ENCODE peak calls at places on chromosomes 4 and X, in six cellular contexts. One of them, this sample, is unnamed.

GRCh38 chrX:28312259-28312658 is 275.0 kb upstream of the IL1RAPL1 start:
- DNase-seq in endothelial cell: no peak
- DNase-seq in fibroblast of the aortic adventitia: no peak
- DNase-seq in heart right ventricle: no peak
- DNase-seq in CD4-positive, alpha-beta T cell: no peak
- DNase-seq in upper lobe of left lung: no peak
- DNase-seq in this sample: no peak

GRCh38 chr4:1249731-1250526 is 999 bp upstream of the CTBP1 start:
- DNase-seq in heart right ventricle: no peak
- DNase-seq in endothelial cell: no peak
- DNase-seq in upper lobe of left lung: peak
- DNase-seq in CD4-positive, alpha-beta T cell: peak
- DNase-seq in fibroblast of the aortic adventitia: peak
- DNase-seq in this sample: no peak

GRCh38 chr4:13484749-13485345 is 707 bp upstream of the RAB28 start:
- DNase-seq in endothelial cell: no peak
- DNase-seq in upper lobe of left lung: no peak
- DNase-seq in CD4-positive, alpha-beta T cell: no peak
- DNase-seq in fibroblast of the aortic adventitia: peak
- DNase-seq in heart right ventricle: no peak
- DNase-seq in this sample: no peak

GRCh38 chr4:120071192-120071795 is 4.6 kb upstream of the MAD2L1 start:
- DNase-seq in upper lobe of left lung: no peak
- DNase-seq in fibroblast of the aortic adventitia: peak
- DNase-seq in heart right ventricle: no peak
- DNase-seq in CD4-positive, alpha-beta T cell: peak
- DNase-seq in endothelial cell: no peak
- DNase-seq in this sample: peak

GRCh38 chr4:155025762-155026457 is 182.5 kb upstream of the NPY2R start:
- DNase-seq in endothelial cell: peak
- DNase-seq in upper lobe of left lung: no peak
- DNase-seq in heart right ventricle: peak
- DNase-seq in fibroblast of the aortic adventitia: peak
- DNase-seq in CD4-positive, alpha-beta T cell: no peak
- DNase-seq in this sample: peak

GRCh38 chr4:48963042-48963679 is 22.9 kb upstream of the CWH43 start:
- DNase-seq in fibroblast of the aortic adventitia: peak
- DNase-seq in endothelial cell: peak
- DNase-seq in CD4-positive, alpha-beta T cell: peak
- DNase-seq in upper lobe of left lung: no peak
- DNase-seq in heart right ventricle: peak
- DNase-seq in this sample: peak

GRCh38 chr4:159258889-159259560 is 156.1 kb downstream of the RAPGEF2 start:
- DNase-seq in heart right ventricle: no peak
- DNase-seq in CD4-positive, alpha-beta T cell: no peak
- DNase-seq in fibroblast of the aortic adventitia: no peak
- DNase-seq in upper lobe of left lung: no peak
- DNase-seq in endothelial cell: no peak
- DNase-seq in this sample: no peak

GRCh38 chrX:150517303-150517896 is 51.0 kb upstream of the MTM1 start:
- DNase-seq in upper lobe of left lung: no peak
- DNase-seq in fibroblast of the aortic adventitia: peak
- DNase-seq in CD4-positive, alpha-beta T cell: no peak
- DNase-seq in heart right ventricle: no peak
- DNase-seq in endothelial cell: no peak
- DNase-seq in this sample: no peak

GRCh38 chrX:33194876-33195433 is 16.4 kb downstream of the DMD start:
- DNase-seq in fibroblast of the aortic adventitia: peak
- DNase-seq in heart right ventricle: no peak
- DNase-seq in CD4-positive, alpha-beta T cell: no peak
- DNase-seq in upper lobe of left lung: no peak
- DNase-seq in endothelial cell: no peak
- DNase-seq in this sample: no peak

GRCh38 chrX:65195621-65196020 is 219.4 kb upstream of the ZC4H2 start:
- DNase-seq in CD4-positive, alpha-beta T cell: no peak
- DNase-seq in endothelial cell: no peak
- DNase-seq in heart right ventricle: no peak
- DNase-seq in fibroblast of the aortic adventitia: no peak
- DNase-seq in upper lobe of left lung: no peak
- DNase-seq in this sample: no peak

GRCh38 chr4:152211936-152212675 is 323.8 kb downstream of the FBXW7 start:
- DNase-seq in upper lobe of left lung: no peak
- DNase-seq in endothelial cell: no peak
- DNase-seq in heart right ventricle: no peak
- DNase-seq in CD4-positive, alpha-beta T cell: no peak
- DNase-seq in fibroblast of the aortic adventitia: no peak
- DNase-seq in this sample: peak

GRCh38 chrX:45623266-45623665 is 422.6 kb upstream of the DIPK2B start:
- DNase-seq in heart right ventricle: no peak
- DNase-seq in upper lobe of left lung: no peak
- DNase-seq in endothelial cell: no peak
- DNase-seq in fibroblast of the aortic adventitia: peak
- DNase-seq in CD4-positive, alpha-beta T cell: no peak
- DNase-seq in this sample: no peak

GRCh38 chrX:41922694-41923171 is 621 bp downstream of the CASK start:
- DNase-seq in endothelial cell: peak
- DNase-seq in heart right ventricle: peak
- DNase-seq in CD4-positive, alpha-beta T cell: no peak
- DNase-seq in upper lobe of left lung: no peak
- DNase-seq in fibroblast of the aortic adventitia: peak
- DNase-seq in this sample: peak

GRCh38 chrX:17584248-17584681 is 153.0 kb upstream of the SCML1 start:
- DNase-seq in upper lobe of left lung: no peak
- DNase-seq in CD4-positive, alpha-beta T cell: no peak
- DNase-seq in heart right ventricle: no peak
- DNase-seq in endothelial cell: no peak
- DNase-seq in fibroblast of the aortic adventitia: peak
- DNase-seq in this sample: no peak

GRCh38 chrX:133490955-133491354 is 75.7 kb upstream of the GPC4 start:
- DNase-seq in endothelial cell: no peak
- DNase-seq in upper lobe of left lung: no peak
- DNase-seq in fibroblast of the aortic adventitia: no peak
- DNase-seq in heart right ventricle: no peak
- DNase-seq in CD4-positive, alpha-beta T cell: no peak
- DNase-seq in this sample: no peak

GRCh38 chr4:84966382-84967291 is at the start of gene WDFY3:
- DNase-seq in fibroblast of the aortic adventitia: peak
- DNase-seq in heart right ventricle: peak
- DNase-seq in upper lobe of left lung: peak
- DNase-seq in CD4-positive, alpha-beta T cell: no peak
- DNase-seq in endothelial cell: peak
- DNase-seq in this sample: peak

GRCh38 chrX:15849555-15849954 is 5.1 kb downstream of the AP1S2 start:
- DNase-seq in upper lobe of left lung: no peak
- DNase-seq in fibroblast of the aortic adventitia: peak
- DNase-seq in endothelial cell: no peak
- DNase-seq in heart right ventricle: no peak
- DNase-seq in CD4-positive, alpha-beta T cell: no peak
- DNase-seq in this sample: no peak

DNA sequence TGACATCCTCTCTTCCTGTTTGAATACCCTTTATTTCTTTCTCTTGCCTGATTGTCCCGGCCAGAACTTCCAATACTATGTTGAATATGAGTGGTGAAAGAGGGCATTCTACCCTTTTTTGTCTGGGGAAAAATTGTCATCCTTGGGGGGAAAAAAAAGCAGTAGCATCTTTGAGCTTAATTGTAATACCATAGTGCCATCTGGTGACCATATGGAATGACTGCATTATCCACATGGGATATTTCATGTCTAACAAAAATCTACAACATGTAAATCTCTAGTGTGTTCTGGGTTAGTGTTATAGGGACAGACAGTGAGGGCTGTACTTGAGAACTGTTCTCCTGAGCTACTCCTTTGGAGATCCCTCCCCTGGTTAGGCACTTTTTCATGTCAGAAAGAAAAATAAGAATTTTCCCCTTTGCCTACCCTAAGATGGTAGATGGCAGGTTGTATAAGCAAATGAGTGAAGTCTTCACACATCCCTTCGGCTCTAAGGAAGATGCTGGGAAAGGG is 26.0 kb downstream of the CAPN6 start:
- DNase-seq in fibroblast of the aortic adventitia: peak
- DNase-seq in endothelial cell: no peak
- DNase-seq in upper lobe of left lung: no peak
- DNase-seq in heart right ventricle: no peak
- DNase-seq in CD4-positive, alpha-beta T cell: no peak
- DNase-seq in this sample: no peak
- TF ChIP-seq CTCF in fibroblast of the aortic adventitia: peak
- TF ChIP-seq CTCF in endothelial cell: no peak
- TF ChIP-seq CTCF in upper lobe of left lung: peak
- TF ChIP-seq CTCF in heart right ventricle: peak
- TF ChIP-seq CTCF in CD4-positive, alpha-beta T cell: no peak
- TF ChIP-seq CTCF in this sample: peak

GRCh38 chr4:172514801-172515200 is 653.8 kb upstream of the GALNT7 start:
- DNase-seq in heart right ventricle: no peak
- DNase-seq in CD4-positive, alpha-beta T cell: no peak
- DNase-seq in fibroblast of the aortic adventitia: no peak
- DNase-seq in endothelial cell: no peak
- DNase-seq in upper lobe of left lung: no peak
- DNase-seq in this sample: no peak
- TF ChIP-seq CTCF in heart right ventricle: no peak
- TF ChIP-seq CTCF in CD4-positive, alpha-beta T cell: no peak
- TF ChIP-seq CTCF in fibroblast of the aortic adventitia: no peak
- TF ChIP-seq CTCF in endothelial cell: no peak
- TF ChIP-seq CTCF in upper lobe of left lung: no peak
- TF ChIP-seq CTCF in this sample: no peak

GRCh38 chr4:18593297-18594002 is 571.9 kb upstream of the LCORL start:
- DNase-seq in CD4-positive, alpha-beta T cell: peak
- DNase-seq in endothelial cell: peak
- DNase-seq in heart right ventricle: peak
- DNase-seq in upper lobe of left lung: no peak
- DNase-seq in fibroblast of the aortic adventitia: peak
- DNase-seq in this sample: peak
- TF ChIP-seq CTCF in CD4-positive, alpha-beta T cell: peak
- TF ChIP-seq CTCF in endothelial cell: peak
- TF ChIP-seq CTCF in heart right ventricle: peak
- TF ChIP-seq CTCF in upper lobe of left lung: peak
- TF ChIP-seq CTCF in fibroblast of the aortic adventitia: peak
- TF ChIP-seq CTCF in this sample: peak

DNA sequence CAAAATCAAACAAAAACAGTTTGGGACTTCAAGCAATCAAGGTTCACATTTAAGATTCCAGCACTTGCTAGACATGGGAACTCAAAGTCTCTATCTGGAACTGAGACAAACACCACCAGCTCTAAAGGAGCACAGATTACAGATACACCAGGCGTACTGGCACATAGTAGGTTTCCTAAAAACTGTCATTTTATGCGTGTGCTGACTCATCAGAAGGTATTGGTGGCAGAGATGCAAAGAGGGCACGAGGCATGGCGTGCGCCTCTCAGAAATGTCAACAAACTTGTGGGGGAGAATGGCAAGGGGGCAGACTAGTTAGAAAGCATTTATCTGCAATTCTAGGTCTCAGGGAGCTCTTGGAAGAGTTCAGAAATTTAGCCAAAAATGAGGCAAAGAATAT is 99.9 kb downstream of the SHISA3 start:
- DNase-seq in CD4-positive, alpha-beta T cell: no peak
- DNase-seq in heart right ventricle: no peak
- DNase-seq in endothelial cell: no peak
- DNase-seq in upper lobe of left lung: no peak
- DNase-seq in fibroblast of the aortic adventitia: no peak
- DNase-seq in this sample: no peak
- TF ChIP-seq CTCF in CD4-positive, alpha-beta T cell: no peak
- TF ChIP-seq CTCF in heart right ventricle: no peak
- TF ChIP-seq CTCF in endothelial cell: no peak
- TF ChIP-seq CTCF in upper lobe of left lung: no peak
- TF ChIP-seq CTCF in fibroblast of the aortic adventitia: no peak
- TF ChIP-seq CTCF in this sample: no peak

GRCh38 chr4:185016101-185016940 is 2.0 kb upstream of the HELT start:
- DNase-seq in fibroblast of the aortic adventitia: no peak
- DNase-seq in endothelial cell: no peak
- DNase-seq in heart right ventricle: no peak
- DNase-seq in CD4-positive, alpha-beta T cell: no peak
- DNase-seq in upper lobe of left lung: peak
- DNase-seq in this sample: no peak

GRCh38 chr4:185016946-185017797 is 1.1 kb upstream of the HELT start:
- DNase-seq in heart right ventricle: no peak
- DNase-seq in upper lobe of left lung: no peak
- DNase-seq in fibroblast of the aortic adventitia: peak
- DNase-seq in endothelial cell: no peak
- DNase-seq in CD4-positive, alpha-beta T cell: no peak
- DNase-seq in this sample: no peak

GRCh38 chr4:185017964-185018772 is at the start of gene HELT:
- DNase-seq in fibroblast of the aortic adventitia: no peak
- DNase-seq in upper lobe of left lung: peak
- DNase-seq in heart right ventricle: no peak
- DNase-seq in CD4-positive, alpha-beta T cell: no peak
- DNase-seq in endothelial cell: no peak
- DNase-seq in this sample: no peak

GRCh38 chr4:185013715-185014114 is 4.6 kb upstream of the HELT start:
- DNase-seq in CD4-positive, alpha-beta T cell: no peak
- DNase-seq in heart right ventricle: no peak
- DNase-seq in upper lobe of left lung: no peak
- DNase-seq in endothelial cell: no peak
- DNase-seq in fibroblast of the aortic adventitia: peak
- DNase-seq in this sample: no peak

GRCh38 chr4:185015108-185015507 is 3.2 kb upstream of the HELT start:
- DNase-seq in heart right ventricle: no peak
- DNase-seq in fibroblast of the aortic adventitia: peak
- DNase-seq in upper lobe of left lung: no peak
- DNase-seq in CD4-positive, alpha-beta T cell: no peak
- DNase-seq in endothelial cell: no peak
- DNase-seq in this sample: no peak
- TF ChIP-seq CTCF in heart right ventricle: no peak
- TF ChIP-seq CTCF in fibroblast of the aortic adventitia: peak
- TF ChIP-seq CTCF in upper lobe of left lung: no peak
- TF ChIP-seq CTCF in CD4-positive, alpha-beta T cell: no peak
- TF ChIP-seq CTCF in endothelial cell: no peak
- TF ChIP-seq CTCF in this sample: no peak

DNA sequence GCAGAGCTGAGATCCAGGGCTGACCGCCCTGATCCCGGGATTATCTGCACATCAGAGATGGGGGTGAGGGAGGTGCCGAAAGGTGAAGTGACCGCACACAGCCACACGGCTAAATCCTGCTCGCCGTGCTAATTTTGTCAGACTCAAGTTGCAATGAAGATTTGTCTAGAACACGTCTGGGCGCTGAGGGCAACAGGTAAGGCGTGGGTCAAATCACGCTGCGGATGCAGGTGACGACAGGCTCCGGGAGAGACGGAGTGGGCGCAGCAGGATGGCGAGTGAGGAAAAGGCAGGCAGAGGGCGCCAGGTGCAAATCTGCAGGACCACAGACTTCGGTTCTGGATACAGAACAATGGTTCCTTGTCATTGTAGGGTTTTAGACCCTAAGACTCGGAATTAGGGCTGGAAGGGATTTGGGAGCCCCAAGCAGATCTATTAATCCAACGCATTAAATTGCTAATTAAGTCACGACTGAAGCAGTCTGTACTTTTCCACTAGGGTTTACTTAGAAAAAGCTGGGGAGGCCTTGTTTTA is 1.9 kb upstream of the TBC1D14 start:
- DNase-seq in fibroblast of the aortic adventitia: peak
- DNase-seq in upper lobe of left lung: no peak
- DNase-seq in CD4-positive, alpha-beta T cell: no peak
- DNase-seq in heart right ventricle: peak
- DNase-seq in endothelial cell: peak
- DNase-seq in this sample: peak
- TF ChIP-seq CTCF in fibroblast of the aortic adventitia: peak
- TF ChIP-seq CTCF in upper lobe of left lung: peak
- TF ChIP-seq CTCF in CD4-positive, alpha-beta T cell: peak
- TF ChIP-seq CTCF in heart right ventricle: peak
- TF ChIP-seq CTCF in endothelial cell: no peak
- TF ChIP-seq CTCF in this sample: no peak

GRCh38 chr4:98504091-98504490 is 154.3 kb downstream of the TSPAN5 start:
- DNase-seq in fibroblast of the aortic adventitia: no peak
- DNase-seq in CD4-positive, alpha-beta T cell: no peak
- DNase-seq in heart right ventricle: no peak
- DNase-seq in upper lobe of left lung: no peak
- DNase-seq in endothelial cell: no peak
- DNase-seq in this sample: no peak
- TF ChIP-seq CTCF in fibroblast of the aortic adventitia: no peak
- TF ChIP-seq CTCF in CD4-positive, alpha-beta T cell: no peak
- TF ChIP-seq CTCF in heart right ventricle: no peak
- TF ChIP-seq CTCF in upper lobe of left lung: no peak
- TF ChIP-seq CTCF in endothelial cell: no peak
- TF ChIP-seq CTCF in this sample: no peak

This sample was measured in nephron progenitor cell.